ENCODE peak calls at places on chromosomes 11 and 22, in four cellular contexts. D is neuronal stem cell, Z is AG20443, N is HT1080. K is an unnamed sample.

GRCh38 chr11:12280199-12280837 is 97.1 kb upstream of the PARVA start:
- DNase-seq in D (no peak), Z (no peak), N (no peak), K (no peak)

GRCh38 chr22:17842386-17842785 is 68.1 kb upstream of the BID start:
- DNase-seq in D (no peak), Z (no peak), N (no peak), K (no peak)

GRCh38 chr11:119078675-119079420 is 5.8 kb upstream of the HMBS start:
- DNase-seq in D (no peak), Z (no peak), N (no peak), K (no peak)

GRCh38 chr11:83071641-83072591 is at the start of gene RAB30:
- DNase-seq in D (peak), Z (peak), N (peak), K (peak)

GRCh38 chr11:114478768-114479167 is 39.5 kb downstream of the REXO2 start:
- DNase-seq in D (no peak), Z (no peak), N (peak), K (no peak)

GRCh38 chr11:96280444-96280843 is 62.6 kb downstream of the MAML2 start:
- DNase-seq in D (no peak), Z (no peak), N (no peak), K (no peak)

GRCh38 chr11:62547691-62548281 is 1.2 kb upstream of the AHNAK start:
- DNase-seq in D (no peak), Z (no peak), N (peak), K (no peak)

GRCh38 chr11:64844330-64845124 is at the start of gene CDC42BPG:
- DNase-seq in D (no peak), Z (peak), N (no peak), K (peak)

GRCh38 chr11:59197990-59198389 is 14.7 kb downstream of the MPEG1 start:
- DNase-seq in D (no peak), Z (peak), N (no peak), K (peak)

GRCh38 chr11:12803086-12803826 is 129.0 kb downstream of the TEAD1 start:
- DNase-seq in D (peak), Z (no peak), N (peak), K (no peak)

GRCh38 chr11:106491751-106492150 is 414.3 kb downstream of the AASDHPPT start:
- DNase-seq in D (no peak), Z (no peak), N (no peak), K (no peak)

GRCh38 chr11:134993691-134994243 is 581.7 kb upstream of the B3GAT1 start:
- DNase-seq in D (no peak), Z (no peak), N (no peak), K (no peak)

GRCh38 chr11:28384418-28384817 is 276.2 kb downstream of the METTL15 start:
- DNase-seq in D (no peak), Z (no peak), N (peak), K (no peak)

GRCh38 chr11:17722000-17722643 is 2.8 kb downstream of the MYOD1 start:
- DNase-seq in D (no peak), Z (peak), N (peak), K (peak)

GRCh38 chr11:17287058-17287457 is 10.5 kb downstream of the NUCB2 start:
- DNase-seq in D (no peak), Z (no peak), N (no peak), K (no peak)

GRCh38 chr11:10930961-10931760 is 73.3 kb upstream of the ZBED5 start:
- DNase-seq in D (peak), Z (peak), N (peak), K (peak)

GRCh38 chr11:44226945-44227344 is 83.0 kb downstream of the ALX4 start:
- DNase-seq in D (no peak), Z (no peak), N (no peak), K (no peak)

GRCh38 chr22:44182591-44183588 is 2.2 kb downstream of the PARVG start:
- DNase-seq in D (no peak), Z (no peak), N (no peak), K (no peak)

GRCh38 chr11:47394322-47395224 is 13.8 kb upstream of the SLC39A13 start:
- DNase-seq in D (no peak), Z (no peak), N (peak), K (no peak)

GRCh38 chr11:2665747-2666710 is 33.8 kb downstream of the KCNQ1OT1 start:
- DNase-seq in D (no peak), Z (no peak), N (no peak), K (no peak)

GRCh38 chr11:2924821-2925675 is 4.2 kb downstream of the PHLDA2 start:
- DNase-seq in D (no peak), Z (no peak), N (no peak), K (no peak)

GRCh38 chr22:44665115-44665514 is 36.9 kb upstream of the PRR5 start:
- DNase-seq in D (no peak), Z (no peak), N (no peak), K (no peak)

GRCh38 chr22:11605468-11605981 is 3922.5 kb upstream of the OR11H1 start:
- DNase-seq in D (no peak), Z (no peak), N (no peak), K (peak)

GRCh38 chr11:110173775-110174644 is 80.8 kb downstream of the ZC3H12C start:
- DNase-seq in D (peak), Z (peak), N (no peak), K (peak)

GRCh38 chr11:121452609-121453150 is at the start of gene SORL1-AS1:
- DNase-seq in D (no peak), Z (no peak), N (no peak), K (no peak)

GRCh38 chr22:44669725-44670027 is 32.3 kb upstream of the PRR5 start:
- DNase-seq in D (no peak), Z (peak), N (no peak), K (peak)

GRCh38 chr11:65814131-65814959 is 19.4 kb upstream of the SNX32 start:
- DNase-seq in D (no peak), Z (no peak), N (no peak), K (no peak)

GRCh38 chr22:43484227-43484626 is 72.4 kb downstream of the MPPED1 start:
- DNase-seq in D (no peak), Z (no peak), N (no peak), K (no peak)

GRCh38 chr22:43186272-43187170 is at the start of gene TTLL12:
- DNase-seq in D (peak), Z (peak), N (peak), K (peak)

GRCh38 chr11:2295971-2296912 is 5.5 kb downstream of the C11orf21 start:
- DNase-seq in D (no peak), Z (no peak), N (no peak), K (no peak)

GRCh38 chr22:24437820-24438328 is 10.5 kb downstream of the ADORA2A start:
- DNase-seq in D (no peak), Z (no peak), N (peak), K (no peak)

GRCh38 chr11:62033191-62034044 is 66.0 kb upstream of the FTH1 start:
- DNase-seq in D (no peak), Z (no peak), N (peak), K (no peak)

GRCh38 chr11:100578966-100579365 is 108.1 kb upstream of the ARHGAP42 start:
- DNase-seq in D (no peak), Z (no peak), N (peak), K (no peak)

GRCh38 chr22:19871023-19871844 is 16.6 kb upstream of the GNB1L start:
- DNase-seq in D (no peak), Z (no peak), N (no peak), K (no peak)

GRCh38 chr22:26585104-26585790 is 4.7 kb downstream of the TPST2 start:
- DNase-seq in D (no peak), Z (peak), N (peak), K (peak)

K was measured in GM03348.